ENCODE peak calls at places on chromosomes 7 and 10, in five cellular contexts. One of them, this sample, is unnamed.

GRCh38 chr10:102779680-102780079 is 35.9 kb downstream of the WBP1L start:
- DNase-seq in mesendoderm: no peak
- DNase-seq in tibial nerve: no peak
- DNase-seq in body of pancreas: no peak
- DNase-seq in K562: peak; percentile 73
- DNase-seq in this sample: no peak

GRCh38 chr7:35792472-35793224 is 8.2 kb upstream of the SEPTIN7 start:
- DNase-seq in mesendoderm: no peak
- DNase-seq in tibial nerve: no peak
- DNase-seq in body of pancreas: no peak
- DNase-seq in K562: no peak
- DNase-seq in this sample: no peak

GRCh38 chr7:144386741-144387140 is 16.8 kb downstream of the NOBOX start:
- DNase-seq in mesendoderm: no peak
- DNase-seq in tibial nerve: no peak
- DNase-seq in body of pancreas: no peak
- DNase-seq in K562: no peak
- DNase-seq in this sample: peak; percentile 82

GRCh38 chr7:73530800-73531199 is 8.7 kb upstream of the BAZ1B start:
- DNase-seq in mesendoderm: no peak
- DNase-seq in tibial nerve: no peak
- DNase-seq in body of pancreas: no peak
- DNase-seq in K562: peak; percentile 65
- DNase-seq in this sample: no peak

GRCh38 chr10:16853201-16853600 is 36.0 kb upstream of the RSU1 start:
- DNase-seq in mesendoderm: peak; percentile 28
- DNase-seq in tibial nerve: no peak
- DNase-seq in body of pancreas: no peak
- DNase-seq in K562: peak; percentile 45
- DNase-seq in this sample: peak; percentile 32

GRCh38 chr10:100743626-100744135 is 1.7 kb upstream of the PAX2 start:
- DNase-seq in mesendoderm: peak; percentile 83
- DNase-seq in tibial nerve: no peak
- DNase-seq in body of pancreas: peak; percentile 69
- DNase-seq in K562: peak; percentile 70
- DNase-seq in this sample: peak; percentile 25

GRCh38 chr7:141158562-141158961 is 84.7 kb downstream of the TMEM178B start:
- DNase-seq in mesendoderm: peak; percentile 82
- DNase-seq in tibial nerve: peak; percentile 16
- DNase-seq in body of pancreas: peak; percentile 21
- DNase-seq in K562: peak; percentile 9
- DNase-seq in this sample: peak; percentile 99

GRCh38 chr10:89981891-89982290 is 280.5 kb downstream of the KIF20B start:
- DNase-seq in mesendoderm: no peak
- DNase-seq in tibial nerve: no peak
- DNase-seq in body of pancreas: no peak
- DNase-seq in K562: no peak
- DNase-seq in this sample: peak; percentile 79

GRCh38 chr7:40646717-40647116 is 511.9 kb downstream of the SUGCT start:
- DNase-seq in mesendoderm: no peak
- DNase-seq in tibial nerve: no peak
- DNase-seq in body of pancreas: no peak
- DNase-seq in K562: no peak
- DNase-seq in this sample: peak; percentile 12

GRCh38 chr10:119535310-119535709 is 7.2 kb downstream of the RGS10 start:
- DNase-seq in mesendoderm: no peak
- DNase-seq in tibial nerve: no peak
- DNase-seq in body of pancreas: no peak
- DNase-seq in K562: no peak
- DNase-seq in this sample: no peak

GRCh38 chr7:34096135-34096775 is 190.9 kb downstream of the BMPER start:
- DNase-seq in mesendoderm: no peak
- DNase-seq in tibial nerve: peak; percentile 64
- DNase-seq in body of pancreas: peak; percentile 36
- DNase-seq in K562: no peak
- DNase-seq in this sample: peak; percentile 92

GRCh38 chr7:757741-758163 is 30.7 kb upstream of the PRKAR1B start:
- DNase-seq in mesendoderm: no peak
- DNase-seq in tibial nerve: no peak
- DNase-seq in body of pancreas: no peak
- DNase-seq in K562: peak; percentile 10
- DNase-seq in this sample: no peak

DNA sequence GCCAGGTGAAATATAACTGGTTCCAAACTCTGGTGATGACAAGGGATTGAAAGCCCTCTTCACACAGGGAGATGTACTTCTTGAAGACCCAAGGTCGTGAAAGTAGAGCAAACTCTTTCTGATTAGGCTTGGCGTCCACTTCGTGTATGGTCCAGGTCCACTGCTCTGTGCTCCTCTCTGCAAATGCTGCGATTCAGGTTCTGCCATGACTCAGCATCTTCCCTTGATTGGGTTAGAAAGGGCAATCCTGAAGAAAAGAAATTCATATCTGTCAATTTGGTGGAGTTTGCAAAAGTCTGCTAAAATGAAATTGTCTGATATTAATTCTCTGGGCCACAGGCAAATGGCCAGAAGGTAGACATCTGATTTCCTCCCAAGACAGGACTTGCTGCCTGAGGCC is 431.4 kb downstream of the ACTR3B start:
- DNase-seq in mesendoderm: no peak
- DNase-seq in tibial nerve: no peak
- DNase-seq in body of pancreas: no peak
- DNase-seq in K562: peak; percentile 6
- DNase-seq in this sample: no peak
- H3K4me1 ChIP-seq in mesendoderm: no peaks in the 10 kb centered on the region
- H3K4me1 ChIP-seq in tibial nerve: no peaks in the 10 kb centered on the region
- H3K4me1 ChIP-seq in body of pancreas: no peaks in the 10 kb centered on the region
- H3K4me1 ChIP-seq in K562: peaks cover 4% of the 10 kb centered on the region
- H3K4me1 ChIP-seq in this sample: no peaks in the 10 kb centered on the region

DNA sequence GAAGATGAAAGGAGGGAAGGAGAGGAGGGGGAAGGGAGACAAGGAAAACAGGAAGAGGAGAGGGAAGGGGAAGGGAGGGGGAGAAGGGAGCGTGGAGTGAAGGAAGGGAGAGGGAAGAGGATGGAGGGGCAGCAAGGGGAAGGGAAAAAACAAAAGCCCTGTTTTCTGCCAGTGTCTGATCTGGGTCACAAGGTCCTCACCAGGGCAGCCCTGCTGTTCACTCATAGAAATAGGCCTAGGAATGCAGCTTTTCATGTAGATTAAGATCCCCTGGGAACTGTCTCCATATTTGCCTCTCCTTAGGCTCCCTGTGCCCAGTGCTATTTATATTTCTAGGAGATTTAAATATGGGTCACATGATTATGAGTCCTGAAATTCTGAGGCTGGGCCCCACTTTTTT is 790.7 kb downstream of the TNS3 start:
- DNase-seq in mesendoderm: peak; percentile 20
- DNase-seq in tibial nerve: no peak
- DNase-seq in body of pancreas: no peak
- DNase-seq in K562: no peak
- DNase-seq in this sample: no peak
- H3K4me1 ChIP-seq in mesendoderm: no peaks in the 10 kb centered on the region
- H3K4me1 ChIP-seq in tibial nerve: no peaks in the 10 kb centered on the region
- H3K4me1 ChIP-seq in body of pancreas: no peaks in the 10 kb centered on the region
- H3K4me1 ChIP-seq in K562: no peaks in the 10 kb centered on the region
- H3K4me1 ChIP-seq in this sample: no peaks in the 10 kb centered on the region

GRCh38 chr7:100166317-100166940 is 2.0 kb downstream of the GAL3ST4 start:
- DNase-seq in mesendoderm: no peak
- DNase-seq in tibial nerve: no peak
- DNase-seq in body of pancreas: no peak
- DNase-seq in K562: no peak
- DNase-seq in this sample: no peak
- H3K4me1 ChIP-seq in mesendoderm: peaks cover 11% of the 10 kb centered on the region
- H3K4me1 ChIP-seq in tibial nerve: peaks cover 31% of the 10 kb centered on the region
- H3K4me1 ChIP-seq in body of pancreas: peaks cover 26% of the 10 kb centered on the region
- H3K4me1 ChIP-seq in K562: peaks cover 48% of the 10 kb centered on the region
- H3K4me1 ChIP-seq in this sample: peaks cover 15% of the 10 kb centered on the region

GRCh38 chr10:79187545-79187940 is 118.8 kb downstream of the ZMIZ1 start:
- DNase-seq in mesendoderm: no peak
- DNase-seq in tibial nerve: no peak
- DNase-seq in body of pancreas: no peak
- DNase-seq in K562: no peak
- DNase-seq in this sample: no peak
- H3K4me1 ChIP-seq in mesendoderm: no peaks in the 10 kb centered on the region
- H3K4me1 ChIP-seq in tibial nerve: peaks cover 65% of the 10 kb centered on the region
- H3K4me1 ChIP-seq in body of pancreas: peaks cover 63% of the 10 kb centered on the region
- H3K4me1 ChIP-seq in K562: peaks cover 67% of the 10 kb centered on the region
- H3K4me1 ChIP-seq in this sample: peaks cover 59% of the 10 kb centered on the region

GRCh38 chr7:38178004-38178694 is at the start of gene STARD3NL:
- DNase-seq in mesendoderm: peak; percentile 100
- DNase-seq in tibial nerve: peak; percentile 93
- DNase-seq in body of pancreas: peak; percentile 99
- DNase-seq in K562: peak; percentile 100
- DNase-seq in this sample: peak; percentile 100

GRCh38 chr7:38178695-38179344 is 775 bp downstream of the STARD3NL start:
- DNase-seq in mesendoderm: no peak
- DNase-seq in tibial nerve: no peak
- DNase-seq in body of pancreas: no peak
- DNase-seq in K562: no peak
- DNase-seq in this sample: peak; percentile 56

GRCh38 chr7:38179719-38180333 is 1.8 kb downstream of the STARD3NL start:
- DNase-seq in mesendoderm: peak; percentile 11
- DNase-seq in tibial nerve: no peak
- DNase-seq in body of pancreas: no peak
- DNase-seq in K562: peak; percentile 50
- DNase-seq in this sample: no peak

GRCh38 chr7:38182450-38182849 is 4.4 kb downstream of the STARD3NL start:
- DNase-seq in mesendoderm: no peak
- DNase-seq in tibial nerve: no peak
- DNase-seq in body of pancreas: no peak
- DNase-seq in K562: peak; percentile 46
- DNase-seq in this sample: no peak

DNA sequence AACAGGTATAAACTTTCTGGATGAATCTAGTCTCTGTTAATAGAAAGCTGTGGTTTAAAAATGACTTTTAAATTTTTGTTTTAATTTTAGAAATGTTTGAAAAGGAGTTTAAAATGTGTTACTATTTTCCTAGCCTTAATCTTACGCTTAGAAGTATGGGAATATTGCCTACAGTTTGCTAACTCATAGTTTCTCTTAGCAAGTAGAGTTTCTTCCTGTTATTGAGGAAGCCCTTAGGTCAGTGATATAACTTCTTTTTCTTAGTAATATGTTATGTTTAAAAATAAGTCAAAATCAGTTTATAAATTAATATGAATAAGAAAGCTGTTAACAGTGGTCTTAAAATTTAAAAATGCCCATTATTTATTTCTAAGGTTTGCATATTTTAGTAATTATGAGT is 3.1 kb downstream of the STARD3NL start:
- DNase-seq in mesendoderm: no peak
- DNase-seq in tibial nerve: no peak
- DNase-seq in body of pancreas: no peak
- DNase-seq in K562: no peak
- DNase-seq in this sample: no peak
- H3K4me1 ChIP-seq in mesendoderm: peaks cover 4% of the 10 kb centered on the region
- H3K4me1 ChIP-seq in tibial nerve: peaks cover 19% of the 10 kb centered on the region
- H3K4me1 ChIP-seq in body of pancreas: peaks cover 25% of the 10 kb centered on the region
- H3K4me1 ChIP-seq in K562: peaks cover 7% of the 10 kb centered on the region
- H3K4me1 ChIP-seq in this sample: peaks cover 27% of the 10 kb centered on the region

GRCh38 chr7:26331789-26332188 is 40.1 kb downstream of the SNX10 start:
- DNase-seq in mesendoderm: no peak
- DNase-seq in tibial nerve: no peak
- DNase-seq in body of pancreas: no peak
- DNase-seq in K562: no peak
- DNase-seq in this sample: no peak
- H3K4me1 ChIP-seq in mesendoderm: no peaks in the 10 kb centered on the region
- H3K4me1 ChIP-seq in tibial nerve: no peaks in the 10 kb centered on the region
- H3K4me1 ChIP-seq in body of pancreas: no peaks in the 10 kb centered on the region
- H3K4me1 ChIP-seq in K562: peaks cover 6% of the 10 kb centered on the region
- H3K4me1 ChIP-seq in this sample: no peaks in the 10 kb centered on the region

GRCh38 chr10:122102146-122102866 is 113.3 kb downstream of the TACC2 start:
- DNase-seq in mesendoderm: no peak
- DNase-seq in tibial nerve: no peak
- DNase-seq in body of pancreas: no peak
- DNase-seq in K562: no peak
- DNase-seq in this sample: no peak
- H3K4me1 ChIP-seq in mesendoderm: no peaks in the 10 kb centered on the region
- H3K4me1 ChIP-seq in tibial nerve: no peaks in the 10 kb centered on the region
- H3K4me1 ChIP-seq in body of pancreas: no peaks in the 10 kb centered on the region
- H3K4me1 ChIP-seq in K562: no peaks in the 10 kb centered on the region
- H3K4me1 ChIP-seq in this sample: no peaks in the 10 kb centered on the region

DNA sequence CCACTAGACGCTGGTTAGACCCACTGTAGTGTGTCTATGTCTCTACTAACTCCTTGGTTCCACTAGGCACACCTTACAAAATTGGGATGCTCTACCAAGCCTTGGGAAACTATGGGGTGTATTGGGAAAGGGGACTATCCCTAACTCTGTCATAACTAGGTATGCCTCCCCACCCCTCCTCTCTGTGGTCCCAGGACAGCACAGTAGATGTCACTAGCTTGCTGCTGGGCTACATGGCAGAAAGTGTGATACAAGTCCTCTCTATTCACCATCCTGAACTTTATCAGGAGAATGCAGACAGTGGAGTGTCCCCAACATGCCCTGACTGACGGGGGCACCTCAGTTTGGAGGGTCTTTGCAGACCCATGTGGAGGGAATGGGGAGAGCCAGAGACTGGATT is 30.3 kb upstream of the TMEM273 start:
- DNase-seq in mesendoderm: no peak
- DNase-seq in tibial nerve: no peak
- DNase-seq in body of pancreas: no peak
- DNase-seq in K562: peak; percentile 43
- DNase-seq in this sample: no peak
- H3K4me1 ChIP-seq in mesendoderm: no peaks in the 10 kb centered on the region
- H3K4me1 ChIP-seq in tibial nerve: no peaks in the 10 kb centered on the region
- H3K4me1 ChIP-seq in body of pancreas: no peaks in the 10 kb centered on the region
- H3K4me1 ChIP-seq in K562: peaks cover 4% of the 10 kb centered on the region
- H3K4me1 ChIP-seq in this sample: no peaks in the 10 kb centered on the region

GRCh38 chr10:70809011-70809611 is 6.6 kb upstream of the SGPL1 start:
- DNase-seq in mesendoderm: peak; percentile 68
- DNase-seq in tibial nerve: no peak
- DNase-seq in body of pancreas: no peak
- DNase-seq in K562: no peak
- DNase-seq in this sample: no peak
- H3K4me1 ChIP-seq in mesendoderm: peaks cover 2% of the 10 kb centered on the region
- H3K4me1 ChIP-seq in tibial nerve: no peaks in the 10 kb centered on the region
- H3K4me1 ChIP-seq in body of pancreas: no peaks in the 10 kb centered on the region
- H3K4me1 ChIP-seq in K562: peaks cover 5% of the 10 kb centered on the region
- H3K4me1 ChIP-seq in this sample: peaks cover 7% of the 10 kb centered on the region